ENCODE peak calls at places on chromosome 17, in four cellular contexts. One of them, this sample, is unnamed.

GRCh38 chr17:416293-417206 is 63.9 kb upstream of the RPH3AL start:
- DNase-seq in OCI-LY7: peak
- DNase-seq in fibroblast of lung: no peak
- DNase-seq in PC-9: no peak
- DNase-seq in this sample: no peak

GRCh38 chr17:72474740-72475477 is 354.1 kb downstream of the SOX9 start:
- DNase-seq in OCI-LY7: no peak
- DNase-seq in fibroblast of lung: no peak
- DNase-seq in PC-9: peak
- DNase-seq in this sample: no peak

GRCh38 chr17:42054101-42054500 is 3.7 kb upstream of the C17orf113 start:
- DNase-seq in OCI-LY7: no peak
- DNase-seq in fibroblast of lung: no peak
- DNase-seq in PC-9: no peak
- DNase-seq in this sample: no peak

GRCh38 chr17:42743595-42744282 is 1.1 kb downstream of the EZH1 start:
- DNase-seq in OCI-LY7: no peak
- DNase-seq in fibroblast of lung: no peak
- DNase-seq in PC-9: no peak
- DNase-seq in this sample: peak

GRCh38 chr17:82234211-82235055 is 5.6 kb downstream of the SLC16A3 start:
- DNase-seq in OCI-LY7: peak
- DNase-seq in fibroblast of lung: no peak
- DNase-seq in PC-9: peak
- DNase-seq in this sample: no peak

GRCh38 chr17:29194669-29195068 is 14.5 kb upstream of the MYO18A start:
- DNase-seq in OCI-LY7: no peak
- DNase-seq in fibroblast of lung: no peak
- DNase-seq in PC-9: no peak
- DNase-seq in this sample: no peak

GRCh38 chr17:65131946-65132345 is 5.2 kb upstream of the RGS9 start:
- DNase-seq in OCI-LY7: no peak
- DNase-seq in fibroblast of lung: peak
- DNase-seq in PC-9: no peak
- DNase-seq in this sample: peak

GRCh38 chr17:75009139-75009724 is 3.2 kb upstream of the MRPL58 start:
- DNase-seq in OCI-LY7: no peak
- DNase-seq in fibroblast of lung: no peak
- DNase-seq in PC-9: peak
- DNase-seq in this sample: no peak

GRCh38 chr17:31496601-31497000 is 105.1 kb downstream of the RAB11FIP4 start:
- DNase-seq in OCI-LY7: no peak
- DNase-seq in fibroblast of lung: no peak
- DNase-seq in PC-9: no peak
- DNase-seq in this sample: peak

GRCh38 chr17:3636908-3637373 is 381 bp downstream of the CTNS start:
- DNase-seq in OCI-LY7: no peak
- DNase-seq in fibroblast of lung: no peak
- DNase-seq in PC-9: no peak
- DNase-seq in this sample: peak

GRCh38 chr17:31394544-31394943 is 3.1 kb downstream of the RAB11FIP4 start:
- DNase-seq in OCI-LY7: peak
- DNase-seq in fibroblast of lung: peak
- DNase-seq in PC-9: peak
- DNase-seq in this sample: peak

GRCh38 chr17:66727634-66728570 is 107.0 kb upstream of the CACNG5 start:
- DNase-seq in OCI-LY7: peak
- DNase-seq in fibroblast of lung: peak
- DNase-seq in PC-9: peak
- DNase-seq in this sample: peak

GRCh38 chr17:54891176-54891821 is 9.4 kb upstream of the TOM1L1 start:
- DNase-seq in OCI-LY7: peak
- DNase-seq in fibroblast of lung: peak
- DNase-seq in PC-9: peak
- DNase-seq in this sample: peak

DNA sequence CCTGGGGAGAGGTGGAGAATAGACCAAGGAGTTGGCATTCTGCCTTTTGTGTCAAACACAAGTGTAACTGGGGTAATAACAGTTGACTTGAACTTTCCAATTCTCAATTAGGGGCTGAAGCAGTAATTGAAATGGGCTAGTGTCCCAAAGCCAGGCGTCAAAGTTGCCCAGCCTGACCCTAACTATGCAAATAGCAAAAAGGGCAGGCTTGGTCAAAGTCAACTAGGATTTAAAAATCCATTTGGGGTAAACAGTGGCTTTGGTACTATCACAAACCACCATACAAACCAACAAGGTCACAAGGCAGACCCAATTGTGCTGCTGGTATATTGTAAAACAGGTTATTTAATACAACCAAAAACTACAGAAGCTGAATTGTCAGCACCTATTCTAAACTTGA is 18.0 kb downstream of the NFE2L1 start:
- DNase-seq in OCI-LY7: no peak
- DNase-seq in fibroblast of lung: no peak
- DNase-seq in PC-9: no peak
- DNase-seq in this sample: no peak
- H3K27ac ChIP-seq in OCI-LY7: no peak
- H3K27ac ChIP-seq in fibroblast of lung: no peak
- H3K27ac ChIP-seq in PC-9: no peak
- H3K27ac ChIP-seq in this sample: no peak

GRCh38 chr17:49565948-49566491 is 9.7 kb upstream of the NXPH3 start:
- DNase-seq in OCI-LY7: no peak
- DNase-seq in fibroblast of lung: peak
- DNase-seq in PC-9: peak
- DNase-seq in this sample: peak
- H3K4me3 ChIP-seq in OCI-LY7: no peak
- H3K4me3 ChIP-seq in fibroblast of lung: no peak
- H3K4me3 ChIP-seq in PC-9: no peak
- H3K4me3 ChIP-seq in this sample: no peak

GRCh38 chr17:79451167-79451566 is 159.7 kb downstream of the RBFOX3 start:
- DNase-seq in OCI-LY7: no peak
- DNase-seq in fibroblast of lung: no peak
- DNase-seq in PC-9: no peak
- DNase-seq in this sample: no peak
- H2AFZ ChIP-seq in OCI-LY7: no peak
- H2AFZ ChIP-seq in fibroblast of lung: no peak
- H2AFZ ChIP-seq in PC-9: no peak
- H2AFZ ChIP-seq in this sample: no peak

DNA sequence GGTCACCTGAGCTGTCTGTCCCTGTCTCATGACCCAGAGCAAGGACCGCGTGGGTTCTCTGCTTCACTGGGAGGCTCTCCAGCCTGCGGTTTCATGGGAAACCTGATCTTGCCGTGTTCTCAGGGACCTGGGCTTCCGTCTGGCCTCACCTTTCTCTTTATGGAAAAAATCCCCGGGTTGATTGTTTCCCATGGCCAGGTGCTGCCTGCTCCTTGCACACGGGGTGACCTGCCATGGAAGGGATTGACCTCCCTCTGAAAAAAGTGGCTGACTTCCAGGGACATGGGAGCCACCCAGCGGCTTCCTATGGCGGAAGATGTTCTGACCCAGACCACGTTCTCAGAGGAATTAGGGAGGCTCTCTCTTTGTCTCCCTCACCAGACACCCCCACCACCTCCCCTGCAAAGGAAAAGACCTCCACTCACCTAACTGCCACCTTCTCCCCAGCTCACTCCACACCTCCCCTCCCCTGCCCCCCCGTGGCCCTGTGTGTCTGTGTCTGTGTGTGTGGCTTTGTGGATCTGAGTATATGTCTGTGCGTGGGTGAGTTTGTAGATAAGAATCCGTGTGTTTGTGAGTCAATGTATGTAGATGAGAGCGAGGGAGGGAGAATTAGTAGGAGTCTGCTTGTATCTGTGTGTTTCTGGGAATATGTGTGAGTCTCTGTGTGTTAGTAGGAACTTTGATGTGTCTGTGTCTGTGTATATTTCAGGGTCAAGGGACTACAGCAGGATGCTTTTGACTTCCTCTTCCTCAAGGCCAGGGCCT is 154.6 kb downstream of the NTN1 start:
- DNase-seq in OCI-LY7: no peak
- DNase-seq in fibroblast of lung: peak
- DNase-seq in PC-9: no peak
- DNase-seq in this sample: peak
- H3K27ac ChIP-seq in OCI-LY7: no peak
- H3K27ac ChIP-seq in fibroblast of lung: no peak
- H3K27ac ChIP-seq in PC-9: no peak
- H3K27ac ChIP-seq in this sample: no peak

GRCh38 chr17:47305302-47305923 is 18.3 kb upstream of the EFCAB13 start:
- DNase-seq in OCI-LY7: no peak
- DNase-seq in fibroblast of lung: peak
- DNase-seq in PC-9: peak
- DNase-seq in this sample: peak
- H3K4me3 ChIP-seq in OCI-LY7: no peak
- H3K4me3 ChIP-seq in fibroblast of lung: no peak
- H3K4me3 ChIP-seq in PC-9: no peak
- H3K4me3 ChIP-seq in this sample: no peak

This sample was measured in osteoblast.